ENCODE peak calls at places on chromosomes 16 and 17, in eight cellular contexts. One of them, this sample, is unnamed.

GRCh38 chr16:69916445-69916844 is 34.7 kb upstream of the CLEC18A start:
- DNase-seq in AG04449: no peak
- DNase-seq in IMR-90: no peak
- DNase-seq in OCI-LY7: no peak
- DNase-seq in upper lobe of right lung: no peak
- DNase-seq in SK-N-SH: no peak
- DNase-seq in MM.1S: no peak
- DNase-seq in HFF-Myc: no peak
- DNase-seq in this sample: no peak

GRCh38 chr17:63844293-63844672 is 1.8 kb upstream of the SMARCD2 start:
- DNase-seq in AG04449: no peak
- DNase-seq in IMR-90: no peak
- DNase-seq in OCI-LY7: no peak
- DNase-seq in upper lobe of right lung: no peak
- DNase-seq in SK-N-SH: no peak
- DNase-seq in MM.1S: no peak
- DNase-seq in HFF-Myc: no peak
- DNase-seq in this sample: no peak

GRCh38 chr17:11369570-11369969 is 128.6 kb downstream of the SHISA6 start:
- DNase-seq in AG04449: no peak
- DNase-seq in IMR-90: no peak
- DNase-seq in OCI-LY7: no peak
- DNase-seq in upper lobe of right lung: no peak
- DNase-seq in SK-N-SH: no peak
- DNase-seq in MM.1S: no peak
- DNase-seq in HFF-Myc: no peak
- DNase-seq in this sample: no peak

GRCh38 chr16:75099738-75100615 is 16.6 kb downstream of the LDHD start:
- DNase-seq in AG04449: no peak
- DNase-seq in IMR-90: no peak
- DNase-seq in OCI-LY7: peak
- DNase-seq in upper lobe of right lung: peak
- DNase-seq in SK-N-SH: peak
- DNase-seq in MM.1S: no peak
- DNase-seq in HFF-Myc: no peak
- DNase-seq in this sample: no peak

GRCh38 chr17:42313773-42314566 is 25.7 kb downstream of the STAT5A start:
- DNase-seq in AG04449: no peak
- DNase-seq in IMR-90: no peak
- DNase-seq in OCI-LY7: no peak
- DNase-seq in upper lobe of right lung: no peak
- DNase-seq in SK-N-SH: no peak
- DNase-seq in MM.1S: no peak
- DNase-seq in HFF-Myc: no peak
- DNase-seq in this sample: no peak

GRCh38 chr16:65728172-65728571 is 606.3 kb upstream of the CDH11 start:
- DNase-seq in AG04449: no peak
- DNase-seq in IMR-90: no peak
- DNase-seq in OCI-LY7: no peak
- DNase-seq in upper lobe of right lung: no peak
- DNase-seq in SK-N-SH: no peak
- DNase-seq in MM.1S: no peak
- DNase-seq in HFF-Myc: no peak
- DNase-seq in this sample: no peak

GRCh38 chr17:57294629-57295501 is 38.5 kb downstream of the MSI2 start:
- DNase-seq in AG04449: no peak
- DNase-seq in IMR-90: peak
- DNase-seq in OCI-LY7: no peak
- DNase-seq in upper lobe of right lung: no peak
- DNase-seq in SK-N-SH: peak
- DNase-seq in MM.1S: no peak
- DNase-seq in HFF-Myc: no peak
- DNase-seq in this sample: no peak

GRCh38 chr17:2013994-2014317 is 11.2 kb downstream of the RTN4RL1 start:
- DNase-seq in AG04449: no peak
- DNase-seq in IMR-90: no peak
- DNase-seq in OCI-LY7: no peak
- DNase-seq in upper lobe of right lung: no peak
- DNase-seq in SK-N-SH: no peak
- DNase-seq in MM.1S: no peak
- DNase-seq in HFF-Myc: no peak
- DNase-seq in this sample: no peak

GRCh38 chr16:87487361-87487924 is 5.4 kb downstream of the ZCCHC14 start:
- DNase-seq in AG04449: no peak
- DNase-seq in IMR-90: no peak
- DNase-seq in OCI-LY7: no peak
- DNase-seq in upper lobe of right lung: peak
- DNase-seq in SK-N-SH: no peak
- DNase-seq in MM.1S: no peak
- DNase-seq in HFF-Myc: no peak
- DNase-seq in this sample: no peak

GRCh38 chr17:44501866-44502265 is 1.3 kb downstream of the GPATCH8 start:
- DNase-seq in AG04449: no peak
- DNase-seq in IMR-90: peak
- DNase-seq in OCI-LY7: peak
- DNase-seq in upper lobe of right lung: no peak
- DNase-seq in SK-N-SH: no peak
- DNase-seq in MM.1S: no peak
- DNase-seq in HFF-Myc: no peak
- DNase-seq in this sample: no peak

GRCh38 chr16:263182-263774 is 12.5 kb downstream of the RGS11 start:
- DNase-seq in AG04449: no peak
- DNase-seq in IMR-90: no peak
- DNase-seq in OCI-LY7: no peak
- DNase-seq in upper lobe of right lung: peak
- DNase-seq in SK-N-SH: peak
- DNase-seq in MM.1S: no peak
- DNase-seq in HFF-Myc: no peak
- DNase-seq in this sample: no peak

GRCh38 chr17:76079577-76080206 is 710 bp downstream of the ZACN start:
- DNase-seq in AG04449: no peak
- DNase-seq in IMR-90: no peak
- DNase-seq in OCI-LY7: peak
- DNase-seq in upper lobe of right lung: peak
- DNase-seq in SK-N-SH: peak
- DNase-seq in MM.1S: no peak
- DNase-seq in HFF-Myc: no peak
- DNase-seq in this sample: no peak

GRCh38 chr17:72402727-72403210 is 281.9 kb downstream of the SOX9 start:
- DNase-seq in AG04449: no peak
- DNase-seq in IMR-90: no peak
- DNase-seq in OCI-LY7: no peak
- DNase-seq in upper lobe of right lung: no peak
- DNase-seq in SK-N-SH: no peak
- DNase-seq in MM.1S: no peak
- DNase-seq in HFF-Myc: no peak
- DNase-seq in this sample: no peak

GRCh38 chr16:29920690-29921371 is 5.2 kb downstream of the KCTD13 start:
- DNase-seq in AG04449: no peak
- DNase-seq in IMR-90: no peak
- DNase-seq in OCI-LY7: no peak
- DNase-seq in upper lobe of right lung: no peak
- DNase-seq in SK-N-SH: no peak
- DNase-seq in MM.1S: no peak
- DNase-seq in HFF-Myc: no peak
- DNase-seq in this sample: no peak

GRCh38 chr17:78573955-78574354 is 3.2 kb downstream of the DNAH17 start:
- DNase-seq in AG04449: no peak
- DNase-seq in IMR-90: no peak
- DNase-seq in OCI-LY7: peak
- DNase-seq in upper lobe of right lung: no peak
- DNase-seq in SK-N-SH: no peak
- DNase-seq in MM.1S: no peak
- DNase-seq in HFF-Myc: no peak
- DNase-seq in this sample: no peak
- TF ChIP-seq CTCF in AG04449: no peak
- TF ChIP-seq CTCF in IMR-90: no peak
- TF ChIP-seq CTCF in OCI-LY7: peak
- TF ChIP-seq CTCF in upper lobe of right lung: no peak
- TF ChIP-seq CTCF in SK-N-SH: no peak
- TF ChIP-seq CTCF in MM.1S: no peak
- TF ChIP-seq CTCF in HFF-Myc: no peak
- TF ChIP-seq CTCF in this sample: no peak

GRCh38 chr17:31490019-31490383 is 98.5 kb downstream of the RAB11FIP4 start:
- DNase-seq in AG04449: no peak
- DNase-seq in IMR-90: no peak
- DNase-seq in OCI-LY7: no peak
- DNase-seq in upper lobe of right lung: no peak
- DNase-seq in SK-N-SH: no peak
- DNase-seq in MM.1S: no peak
- DNase-seq in HFF-Myc: no peak
- DNase-seq in this sample: no peak

GRCh38 chr17:31488264-31488981 is 96.9 kb downstream of the RAB11FIP4 start:
- DNase-seq in AG04449: no peak
- DNase-seq in IMR-90: no peak
- DNase-seq in OCI-LY7: peak
- DNase-seq in upper lobe of right lung: peak
- DNase-seq in SK-N-SH: peak
- DNase-seq in MM.1S: peak
- DNase-seq in HFF-Myc: no peak
- DNase-seq in this sample: no peak

GRCh38 chr17:31487648-31488263 is 96.3 kb downstream of the RAB11FIP4 start:
- DNase-seq in AG04449: no peak
- DNase-seq in IMR-90: peak
- DNase-seq in OCI-LY7: peak
- DNase-seq in upper lobe of right lung: peak
- DNase-seq in SK-N-SH: peak
- DNase-seq in MM.1S: peak
- DNase-seq in HFF-Myc: no peak
- DNase-seq in this sample: no peak

GRCh38 chr17:31488982-31489294 is 97.5 kb downstream of the RAB11FIP4 start:
- DNase-seq in AG04449: no peak
- DNase-seq in IMR-90: no peak
- DNase-seq in OCI-LY7: no peak
- DNase-seq in upper lobe of right lung: no peak
- DNase-seq in SK-N-SH: no peak
- DNase-seq in MM.1S: peak
- DNase-seq in HFF-Myc: no peak
- DNase-seq in this sample: no peak

GRCh38 chr17:31489295-31490018 is 98.0 kb downstream of the RAB11FIP4 start:
- DNase-seq in AG04449: no peak
- DNase-seq in IMR-90: no peak
- DNase-seq in OCI-LY7: no peak
- DNase-seq in upper lobe of right lung: peak
- DNase-seq in SK-N-SH: no peak
- DNase-seq in MM.1S: no peak
- DNase-seq in HFF-Myc: no peak
- DNase-seq in this sample: no peak
- H3K4me3 ChIP-seq in AG04449: no peak
- H3K4me3 ChIP-seq in IMR-90: no peak
- H3K4me3 ChIP-seq in OCI-LY7: peak
- H3K4me3 ChIP-seq in upper lobe of right lung: peak
- H3K4me3 ChIP-seq in SK-N-SH: no peak
- H3K4me3 ChIP-seq in MM.1S: peak
- H3K4me3 ChIP-seq in HFF-Myc: no peak
- H3K4me3 ChIP-seq in this sample: no peak

DNA sequence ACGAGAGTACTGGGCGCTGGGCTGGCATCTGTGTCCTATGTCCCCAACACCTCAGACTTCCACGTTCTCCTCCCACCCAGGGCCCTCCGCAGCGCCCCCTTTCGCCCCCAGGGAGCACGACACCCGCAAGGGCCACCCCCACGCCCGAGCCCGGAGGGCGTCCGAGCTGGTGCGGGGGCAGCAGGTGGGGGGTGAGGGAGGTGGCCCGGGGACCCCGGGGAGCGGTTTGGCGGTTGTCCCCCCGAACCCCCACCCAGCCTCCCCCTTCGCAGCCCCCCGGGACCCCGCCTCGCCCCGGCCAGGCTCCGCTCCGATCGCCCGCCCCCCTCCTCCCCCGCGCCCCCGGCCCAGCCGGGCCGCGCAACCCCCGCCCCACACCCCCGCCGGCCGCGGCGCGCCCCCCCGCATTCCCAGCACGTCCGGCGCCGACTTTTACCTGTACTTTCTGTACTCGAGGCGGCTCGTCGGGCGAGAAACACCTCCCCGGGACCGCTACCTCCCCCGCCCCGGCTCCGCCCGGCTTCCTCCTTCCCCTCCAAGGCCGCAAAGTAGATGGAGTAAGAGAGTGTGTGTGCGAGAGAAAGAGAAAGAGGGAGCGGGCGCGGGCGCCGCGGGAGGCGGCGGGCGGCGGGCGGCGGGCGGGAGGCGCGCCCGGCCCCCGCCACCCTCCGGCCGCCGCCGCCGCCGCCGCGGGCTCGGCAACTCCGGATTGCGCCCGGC is 897 bp downstream of the CDYL2 start:
- DNase-seq in AG04449: no peak
- DNase-seq in IMR-90: no peak
- DNase-seq in OCI-LY7: peak
- DNase-seq in upper lobe of right lung: peak
- DNase-seq in SK-N-SH: peak
- DNase-seq in MM.1S: no peak
- DNase-seq in HFF-Myc: no peak
- DNase-seq in this sample: no peak
- TF ChIP-seq CTCF in AG04449: peak
- TF ChIP-seq CTCF in IMR-90: peak
- TF ChIP-seq CTCF in OCI-LY7: peak
- TF ChIP-seq CTCF in upper lobe of right lung: peak
- TF ChIP-seq CTCF in SK-N-SH: peak
- TF ChIP-seq CTCF in MM.1S: peak
- TF ChIP-seq CTCF in HFF-Myc: peak
- TF ChIP-seq CTCF in this sample: peak

GRCh38 chr17:28549274-28550132 is 2.9 kb downstream of the UNC119 start:
- DNase-seq in AG04449: no peak
- DNase-seq in IMR-90: no peak
- DNase-seq in OCI-LY7: peak
- DNase-seq in upper lobe of right lung: no peak
- DNase-seq in SK-N-SH: no peak
- DNase-seq in MM.1S: no peak
- DNase-seq in HFF-Myc: no peak
- DNase-seq in this sample: no peak

GRCh38 chr17:28552201-28552999 is at the start of gene UNC119:
- DNase-seq in AG04449: no peak
- DNase-seq in IMR-90: peak
- DNase-seq in OCI-LY7: peak
- DNase-seq in upper lobe of right lung: peak
- DNase-seq in SK-N-SH: peak
- DNase-seq in MM.1S: peak
- DNase-seq in HFF-Myc: no peak
- DNase-seq in this sample: peak

GRCh38 chr17:28553000-28553505 is 629 bp upstream of the UNC119 start:
- DNase-seq in AG04449: no peak
- DNase-seq in IMR-90: no peak
- DNase-seq in OCI-LY7: no peak
- DNase-seq in upper lobe of right lung: no peak
- DNase-seq in SK-N-SH: no peak
- DNase-seq in MM.1S: no peak
- DNase-seq in HFF-Myc: no peak
- DNase-seq in this sample: no peak

GRCh38 chr17:28551421-28552186 is 820 bp downstream of the UNC119 start:
- DNase-seq in AG04449: no peak
- DNase-seq in IMR-90: no peak
- DNase-seq in OCI-LY7: no peak
- DNase-seq in upper lobe of right lung: no peak
- DNase-seq in SK-N-SH: no peak
- DNase-seq in MM.1S: no peak
- DNase-seq in HFF-Myc: no peak
- DNase-seq in this sample: no peak

DNA sequence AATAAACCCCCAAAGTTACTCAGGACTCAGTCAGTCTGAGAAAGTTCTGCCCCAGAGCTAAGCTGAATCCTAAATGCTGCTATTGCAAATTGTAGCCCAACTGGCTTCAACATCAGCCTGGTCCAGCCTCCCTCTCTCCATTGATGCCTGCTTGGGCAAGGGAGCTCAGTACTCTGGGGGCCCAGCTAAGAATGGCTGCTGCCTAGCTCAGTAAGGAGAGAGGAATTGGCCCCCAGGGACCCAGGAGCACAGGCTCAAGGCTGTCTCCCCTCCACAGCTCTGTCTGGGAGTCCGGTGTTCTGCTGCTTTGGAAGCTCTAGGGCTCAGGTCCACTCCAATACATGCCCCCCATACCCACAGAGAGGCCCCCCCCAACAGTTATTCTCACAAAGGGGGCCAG is 1.6 kb downstream of the UNC119 start:
- DNase-seq in AG04449: no peak
- DNase-seq in IMR-90: no peak
- DNase-seq in OCI-LY7: no peak
- DNase-seq in upper lobe of right lung: no peak
- DNase-seq in SK-N-SH: no peak
- DNase-seq in MM.1S: no peak
- DNase-seq in HFF-Myc: no peak
- DNase-seq in this sample: no peak
- H3K4me3 ChIP-seq in AG04449: no peak
- H3K4me3 ChIP-seq in IMR-90: no peak
- H3K4me3 ChIP-seq in OCI-LY7: no peak
- H3K4me3 ChIP-seq in upper lobe of right lung: no peak
- H3K4me3 ChIP-seq in SK-N-SH: no peak
- H3K4me3 ChIP-seq in MM.1S: no peak
- H3K4me3 ChIP-seq in HFF-Myc: no peak
- H3K4me3 ChIP-seq in this sample: no peak